ENCODE peak calls at places on chromosomes 5 and 9, in four cellular contexts. K is type B pancreatic cell; W is activated CD8-positive, alpha-beta T cell treated with anti-CD3 and anti-CD28 coated beads for 36 hours; I is Peyer's patch. D is an unnamed sample.

GRCh38 chr9:37540634-37541033 is 35.5 kb downstream of the FBXO10 start:
- DNase-seq in K (no peak), W (no peak), I (no peak), D (no peak)

GRCh38 chr5:120803282-120803681 is 339.2 kb downstream of the PRR16 start:
- DNase-seq in K (no peak), W (no peak), I (no peak), D (no peak)

GRCh38 chr9:74940600-74940999 is 12.1 kb downstream of the C9orf40 start:
- DNase-seq in K (no peak), W (no peak), I (no peak), D (no peak)

GRCh38 chr5:39794511-39794910 is 369.7 kb upstream of the DAB2 start:
- DNase-seq in K (no peak), W (no peak), I (no peak), D (no peak)

GRCh38 chr9:137371966-137372651 is 50.9 kb downstream of the EXD3 start:
- DNase-seq in K (no peak), W (no peak), I (no peak), D (no peak)

GRCh38 chr9:31030741-31031202 is 1353.7 kb upstream of the ACO1 start:
- DNase-seq in K (no peak), W (no peak), I (no peak), D (no peak)

GRCh38 chr5:85000671-85001070 is 616.0 kb upstream of the EDIL3 start:
- DNase-seq in K (no peak), W (no peak), I (no peak), D (no peak)

GRCh38 chr9:33105939-33106338 is 29.5 kb upstream of the SMU1 start:
- DNase-seq in K (no peak), W (no peak), I (no peak), D (no peak)

GRCh38 chr5:151237685-151238084 is 13.8 kb upstream of the CCDC69 start:
- DNase-seq in K (no peak), W (no peak), I (no peak), D (no peak)

GRCh38 chr5:168659286-168659847 is 80.2 kb upstream of the PANK3 start:
- DNase-seq in K (no peak), W (no peak), I (no peak), D (no peak)

GRCh38 chr9:113998529-113999255 is 79.4 kb downstream of the AMBP start:
- DNase-seq in K (peak), W (peak), I (peak), D (no peak)
- TF ChIP-seq CTCF in K (peak), W (no peak), I (no peak), D (no peak)

GRCh38 chr5:136805466-136805865 is 440.1 kb upstream of the TRPC7 start:
- DNase-seq in K (no peak), W (no peak), I (no peak), D (no peak)
- TF ChIP-seq CTCF in K (peak), W (no peak), I (no peak), D (no peak)

GRCh38 chr5:74389531-74390305 is 250.8 kb downstream of the ENC1 start:
- DNase-seq in K (no peak), W (no peak), I (no peak), D (no peak)
- TF ChIP-seq CTCF in K (no peak), W (no peak), I (no peak), D (no peak)

GRCh38 chr9:109186857-109187256 is 19.8 kb upstream of the FRRS1L start:
- DNase-seq in K (no peak), W (no peak), I (no peak), D (no peak)

GRCh38 chr9:109194157-109194556 is 27.1 kb upstream of the FRRS1L start:
- DNase-seq in K (no peak), W (no peak), I (no peak), D (no peak)

GRCh38 chr9:109191746-109192145 is 24.7 kb upstream of the FRRS1L start:
- DNase-seq in K (no peak), W (no peak), I (no peak), D (no peak)

GRCh38 chr9:109192732-109193361 is 25.8 kb upstream of the FRRS1L start:
- DNase-seq in K (no peak), W (no peak), I (peak), D (no peak)

GRCh38 chr9:109190151-109190550 is 23.1 kb upstream of the FRRS1L start:
- DNase-seq in K (no peak), W (no peak), I (no peak), D (no peak)
- TF ChIP-seq CTCF in K (no peak), W (no peak), I (no peak), D (no peak)

GRCh38 chr9:112917027-112917986 is 26.6 kb upstream of the SLC46A2 start:
- DNase-seq in K (no peak), W (no peak), I (no peak), D (no peak)

GRCh38 chr9:112917987-112918362 is 27.3 kb upstream of the SLC46A2 start:
- DNase-seq in K (no peak), W (no peak), I (no peak), D (no peak)

GRCh38 chr9:112925058-112925641 is 34.5 kb upstream of the SLC46A2 start:
- DNase-seq in K (no peak), W (peak), I (no peak), D (peak)

DNA sequence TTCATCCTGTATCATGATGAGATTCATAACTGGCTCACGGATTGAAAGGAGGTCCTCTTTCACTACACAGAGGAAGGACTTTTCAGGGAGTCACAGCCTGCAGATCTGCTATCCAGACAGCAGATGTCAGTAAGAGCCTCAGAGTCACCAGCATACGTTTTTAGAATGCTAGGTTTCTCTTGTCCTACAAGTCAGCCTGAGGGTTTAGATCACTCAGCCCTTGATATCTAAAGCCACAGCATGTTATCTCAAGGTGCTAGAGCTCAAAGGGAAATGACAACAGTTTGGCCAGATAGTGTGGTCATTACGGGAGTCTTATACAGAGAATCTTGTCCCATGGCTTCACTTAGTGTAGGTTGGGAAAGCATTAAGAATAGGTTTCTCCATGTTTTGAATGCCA is 30.9 kb upstream of the SLC46A2 start:
- DNase-seq in K (no peak), W (no peak), I (no peak), D (no peak)
- TF ChIP-seq CTCF in K (peak), W (peak), I (peak), D (peak)

GRCh38 chr5:154972476-154973080 is 31.7 kb downstream of the MRPL22 start:
- DNase-seq in K (no peak), W (peak), I (no peak), D (no peak)
- TF ChIP-seq CTCF in K (peak), W (peak), I (peak), D (peak)

DNA sequence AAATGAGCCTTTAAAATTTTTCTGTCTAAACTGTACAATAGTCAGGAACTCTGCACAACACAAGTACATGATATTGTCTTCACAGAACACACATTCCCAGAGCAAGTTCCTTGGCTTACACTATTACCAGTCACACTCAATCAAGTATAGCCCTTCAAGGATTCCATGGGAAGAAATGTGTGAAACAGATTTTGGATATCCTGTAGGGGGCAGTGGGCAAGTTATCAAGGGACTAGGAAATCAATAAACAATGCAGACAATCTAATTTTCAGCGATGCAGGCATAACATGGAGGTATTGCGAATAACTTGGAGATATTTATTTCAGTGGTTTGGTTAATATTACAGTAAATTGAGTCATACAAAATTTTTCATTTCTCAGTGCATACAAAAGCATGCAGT is 1171.5 kb upstream of the NUDT12 start:
- DNase-seq in K (no peak), W (no peak), I (no peak), D (no peak)
- TF ChIP-seq CTCF in K (no peak), W (no peak), I (no peak), D (no peak)

GRCh38 chr5:29930316-29930715 is 1263.2 kb upstream of the CDH6 start:
- DNase-seq in K (no peak), W (no peak), I (no peak), D (no peak)
- TF ChIP-seq CTCF in K (no peak), W (no peak), I (no peak), D (no peak)

D was measured in GM10248.